ENCODE peak calls at places on chromosomes 16 and 17, in six cellular contexts. One of them, this sample, is unnamed.

GRCh38 chr16:9134739-9135138 is 43.3 kb downstream of the HAPSTR1 start:
- DNase-seq in GM19239: peak
- DNase-seq in activated naive CD4-positive, alpha-beta T cell treated with Interleukin-2 at 50 U/mL for 16 hours: peak
- DNase-seq in NCI-H748 treated with DMSO at 0.1 percent for 48 hours: peak
- DNase-seq in heart right ventricle: peak
- DNase-seq in naive thymus-derived CD4-positive, alpha-beta T cell: peak
- DNase-seq in this sample: peak

GRCh38 chr17:77516902-77517301 is 376.1 kb downstream of the SEC14L1 start:
- DNase-seq in GM19239: no peak
- DNase-seq in activated naive CD4-positive, alpha-beta T cell treated with Interleukin-2 at 50 U/mL for 16 hours: peak
- DNase-seq in NCI-H748 treated with DMSO at 0.1 percent for 48 hours: no peak
- DNase-seq in heart right ventricle: no peak
- DNase-seq in naive thymus-derived CD4-positive, alpha-beta T cell: no peak
- DNase-seq in this sample: peak

GRCh38 chr16:57284952-57285263 is 436 bp upstream of the PLLP start:
- DNase-seq in GM19239: no peak
- DNase-seq in activated naive CD4-positive, alpha-beta T cell treated with Interleukin-2 at 50 U/mL for 16 hours: no peak
- DNase-seq in NCI-H748 treated with DMSO at 0.1 percent for 48 hours: no peak
- DNase-seq in heart right ventricle: no peak
- DNase-seq in naive thymus-derived CD4-positive, alpha-beta T cell: no peak
- DNase-seq in this sample: no peak

GRCh38 chr16:58366247-58367031 is 25.8 kb upstream of the GINS3 start:
- DNase-seq in GM19239: no peak
- DNase-seq in activated naive CD4-positive, alpha-beta T cell treated with Interleukin-2 at 50 U/mL for 16 hours: no peak
- DNase-seq in NCI-H748 treated with DMSO at 0.1 percent for 48 hours: no peak
- DNase-seq in heart right ventricle: no peak
- DNase-seq in naive thymus-derived CD4-positive, alpha-beta T cell: no peak
- DNase-seq in this sample: peak

GRCh38 chr17:74485841-74486240 is 19.4 kb downstream of the CD300A start:
- DNase-seq in GM19239: no peak
- DNase-seq in activated naive CD4-positive, alpha-beta T cell treated with Interleukin-2 at 50 U/mL for 16 hours: no peak
- DNase-seq in NCI-H748 treated with DMSO at 0.1 percent for 48 hours: no peak
- DNase-seq in heart right ventricle: no peak
- DNase-seq in naive thymus-derived CD4-positive, alpha-beta T cell: no peak
- DNase-seq in this sample: no peak

GRCh38 chr17:6713918-6714271 is 726 bp upstream of the SLC13A5 start:
- DNase-seq in GM19239: no peak
- DNase-seq in activated naive CD4-positive, alpha-beta T cell treated with Interleukin-2 at 50 U/mL for 16 hours: no peak
- DNase-seq in NCI-H748 treated with DMSO at 0.1 percent for 48 hours: no peak
- DNase-seq in heart right ventricle: no peak
- DNase-seq in naive thymus-derived CD4-positive, alpha-beta T cell: no peak
- DNase-seq in this sample: no peak

GRCh38 chr17:14737984-14738651 is 437.2 kb downstream of the HS3ST3B1 start:
- DNase-seq in GM19239: no peak
- DNase-seq in activated naive CD4-positive, alpha-beta T cell treated with Interleukin-2 at 50 U/mL for 16 hours: no peak
- DNase-seq in NCI-H748 treated with DMSO at 0.1 percent for 48 hours: no peak
- DNase-seq in heart right ventricle: peak
- DNase-seq in naive thymus-derived CD4-positive, alpha-beta T cell: no peak
- DNase-seq in this sample: peak

GRCh38 chr17:5769936-5770335 is 185.6 kb upstream of the NLRP1 start:
- DNase-seq in GM19239: no peak
- DNase-seq in activated naive CD4-positive, alpha-beta T cell treated with Interleukin-2 at 50 U/mL for 16 hours: no peak
- DNase-seq in NCI-H748 treated with DMSO at 0.1 percent for 48 hours: peak
- DNase-seq in heart right ventricle: no peak
- DNase-seq in naive thymus-derived CD4-positive, alpha-beta T cell: no peak
- DNase-seq in this sample: no peak

GRCh38 chr16:75239463-75240122 is 11.8 kb downstream of the BCAR1 start:
- DNase-seq in GM19239: no peak
- DNase-seq in activated naive CD4-positive, alpha-beta T cell treated with Interleukin-2 at 50 U/mL for 16 hours: no peak
- DNase-seq in NCI-H748 treated with DMSO at 0.1 percent for 48 hours: no peak
- DNase-seq in heart right ventricle: no peak
- DNase-seq in naive thymus-derived CD4-positive, alpha-beta T cell: no peak
- DNase-seq in this sample: no peak

GRCh38 chr16:79598341-79599181 is 2.0 kb downstream of the MAF start:
- DNase-seq in GM19239: no peak
- DNase-seq in activated naive CD4-positive, alpha-beta T cell treated with Interleukin-2 at 50 U/mL for 16 hours: peak
- DNase-seq in NCI-H748 treated with DMSO at 0.1 percent for 48 hours: peak
- DNase-seq in heart right ventricle: peak
- DNase-seq in naive thymus-derived CD4-positive, alpha-beta T cell: peak
- DNase-seq in this sample: peak

GRCh38 chr17:58755269-58755576 is 431 bp upstream of the PPM1E start:
- DNase-seq in GM19239: no peak
- DNase-seq in activated naive CD4-positive, alpha-beta T cell treated with Interleukin-2 at 50 U/mL for 16 hours: no peak
- DNase-seq in NCI-H748 treated with DMSO at 0.1 percent for 48 hours: no peak
- DNase-seq in heart right ventricle: no peak
- DNase-seq in naive thymus-derived CD4-positive, alpha-beta T cell: no peak
- DNase-seq in this sample: no peak

GRCh38 chr16:48580925-48581500 is 29.0 kb downstream of the N4BP1 start:
- DNase-seq in GM19239: no peak
- DNase-seq in activated naive CD4-positive, alpha-beta T cell treated with Interleukin-2 at 50 U/mL for 16 hours: no peak
- DNase-seq in NCI-H748 treated with DMSO at 0.1 percent for 48 hours: no peak
- DNase-seq in heart right ventricle: no peak
- DNase-seq in naive thymus-derived CD4-positive, alpha-beta T cell: no peak
- DNase-seq in this sample: no peak

GRCh38 chr16:20675488-20676267 is 21.8 kb downstream of the ACSM1 start:
- DNase-seq in GM19239: peak
- DNase-seq in activated naive CD4-positive, alpha-beta T cell treated with Interleukin-2 at 50 U/mL for 16 hours: peak
- DNase-seq in NCI-H748 treated with DMSO at 0.1 percent for 48 hours: peak
- DNase-seq in heart right ventricle: no peak
- DNase-seq in naive thymus-derived CD4-positive, alpha-beta T cell: peak
- DNase-seq in this sample: no peak